ENCODE peak calls at places on chromosomes 3 and 15, in six cellular contexts. One of them, this sample, is unnamed.

GRCh38 chr3:143016321-143016972 is 15.1 kb downstream of the U2SURP start:
- DNase-seq in body of pancreas: no peak
- DNase-seq in HCEC 1CT: peak; percentile 18
- DNase-seq in activated naive CD4-positive, alpha-beta T cell treated with Interleukin-2 at 50 U/mL for 16 hours: no peak
- DNase-seq in HTR-8/SVneo: no peak
- DNase-seq in mesendoderm: peak; percentile 6
- DNase-seq in this sample: no peak

GRCh38 chr15:101003706-101004105 is 84.5 kb downstream of the LRRK1 start:
- DNase-seq in activated naive CD4-positive, alpha-beta T cell treated with Interleukin-2 at 50 U/mL for 16 hours: no peak
- DNase-seq in HCEC 1CT: no peak
- DNase-seq in HTR-8/SVneo: no peak
- DNase-seq in body of pancreas: no peak
- DNase-seq in mesendoderm: no peak
- DNase-seq in this sample: no peak

GRCh38 chr3:8868996-8869395 is 94.3 kb downstream of the RAD18 start:
- DNase-seq in HTR-8/SVneo: no peak
- DNase-seq in HCEC 1CT: peak; percentile 26
- DNase-seq in activated naive CD4-positive, alpha-beta T cell treated with Interleukin-2 at 50 U/mL for 16 hours: no peak
- DNase-seq in mesendoderm: no peak
- DNase-seq in body of pancreas: no peak
- DNase-seq in this sample: no peak

GRCh38 chr3:56923546-56924224 is 121.9 kb upstream of the ARHGEF3 start:
- DNase-seq in body of pancreas: peak; percentile 30
- DNase-seq in HCEC 1CT: peak; percentile 51
- DNase-seq in activated naive CD4-positive, alpha-beta T cell treated with Interleukin-2 at 50 U/mL for 16 hours: peak; percentile 33
- DNase-seq in HTR-8/SVneo: no peak
- DNase-seq in mesendoderm: peak; percentile 74
- DNase-seq in this sample: no peak

GRCh38 chr15:58543664-58544335 is 112.0 kb downstream of the LIPC start:
- DNase-seq in activated naive CD4-positive, alpha-beta T cell treated with Interleukin-2 at 50 U/mL for 16 hours: no peak
- DNase-seq in body of pancreas: no peak
- DNase-seq in HCEC 1CT: no peak
- DNase-seq in mesendoderm: no peak
- DNase-seq in HTR-8/SVneo: no peak
- DNase-seq in this sample: no peak

GRCh38 chr3:70737656-70738309 is 425.3 kb upstream of the MDFIC2 start:
- DNase-seq in HCEC 1CT: no peak
- DNase-seq in HTR-8/SVneo: no peak
- DNase-seq in activated naive CD4-positive, alpha-beta T cell treated with Interleukin-2 at 50 U/mL for 16 hours: no peak
- DNase-seq in mesendoderm: no peak
- DNase-seq in body of pancreas: no peak
- DNase-seq in this sample: no peak

GRCh38 chr15:31488437-31489204 is 162.0 kb downstream of the KLF13 start:
- DNase-seq in body of pancreas: peak; percentile 78
- DNase-seq in mesendoderm: peak; percentile 89
- DNase-seq in HCEC 1CT: peak; percentile 86
- DNase-seq in activated naive CD4-positive, alpha-beta T cell treated with Interleukin-2 at 50 U/mL for 16 hours: peak; percentile 24
- DNase-seq in HTR-8/SVneo: peak; percentile 81
- DNase-seq in this sample: peak; percentile 94

GRCh38 chr3:335250-335649 is 138.7 kb downstream of the CHL1 start:
- DNase-seq in mesendoderm: no peak
- DNase-seq in body of pancreas: no peak
- DNase-seq in HTR-8/SVneo: no peak
- DNase-seq in HCEC 1CT: no peak
- DNase-seq in activated naive CD4-positive, alpha-beta T cell treated with Interleukin-2 at 50 U/mL for 16 hours: no peak
- DNase-seq in this sample: no peak

GRCh38 chr3:183491109-183491922 is 62.9 kb upstream of the MCF2L2 start:
- DNase-seq in HCEC 1CT: no peak
- DNase-seq in activated naive CD4-positive, alpha-beta T cell treated with Interleukin-2 at 50 U/mL for 16 hours: no peak
- DNase-seq in mesendoderm: no peak
- DNase-seq in body of pancreas: no peak
- DNase-seq in HTR-8/SVneo: no peak
- DNase-seq in this sample: no peak